ENCODE peak calls at places on chromosomes 2 and 18, in seven cellular contexts. N is Peyer's patch, C is psoas muscle, V is hepatocyte, R is fibroblast of pulmonary artery, P is pancreas, U is cardiac fibroblast. Q is an unnamed sample.

GRCh38 chr2:222844323-222844722 is 16.5 kb upstream of the ACSL3 start:
- DNase-seq in R (peak; percentile 92), N (no peak), C (no peak), U (peak; percentile 88), P (no peak), V (no peak), Q (peak; percentile 92)

GRCh38 chr18:48820483-48821250 is 130.1 kb downstream of the SMAD7 start:
- DNase-seq in C (no peak), V (no peak), N (peak; percentile 39), U (no peak), R (no peak), P (no peak), Q (no peak)

GRCh38 chr2:126860395-126860794 is 38.3 kb upstream of the TEX51 start:
- DNase-seq in P (no peak), V (no peak), N (no peak), R (no peak), U (no peak), C (no peak), Q (no peak)

GRCh38 chr18:46156124-46156745 is 52.0 kb downstream of the HAUS1 start:
- DNase-seq in P (no peak), R (no peak), U (no peak), V (no peak), C (no peak), N (no peak), Q (no peak)

GRCh38 chr2:111624401-111625156 is 259.4 kb downstream of the ANAPC1 start:
- DNase-seq in C (no peak), R (peak; percentile 95), N (no peak), P (no peak), U (peak; percentile 90), V (peak; percentile 53), Q (peak; percentile 99)

GRCh38 chr2:147345246-147345645 is 499.6 kb upstream of the ACVR2A start:
- DNase-seq in R (peak; percentile 40), U (peak; percentile 48), V (peak; percentile 11), C (no peak), N (no peak), P (no peak), Q (peak; percentile 30)

GRCh38 chr2:46276652-46277051 is 20.6 kb upstream of the EPAS1 start:
- DNase-seq in N (no peak), V (no peak), U (peak; percentile 57), C (no peak), R (peak; percentile 53), P (no peak), Q (peak; percentile 46)

GRCh38 chr2:100163605-100164004 is 21.2 kb upstream of the AFF3 start:
- DNase-seq in R (no peak), U (no peak), C (no peak), N (no peak), V (no peak), P (no peak), Q (no peak)

GRCh38 chr2:42238644-42239288 is 69.6 kb downstream of the EML4 start:
- DNase-seq in P (no peak), V (peak; percentile 35), N (peak; percentile 57), U (peak; percentile 28), R (peak; percentile 33), C (no peak), Q (peak; percentile 47)

GRCh38 chr2:159921752-159922404 is 123.9 kb upstream of the CD302 start:
- DNase-seq in U (peak; percentile 76), N (peak; percentile 89), R (peak; percentile 72), P (peak; percentile 72), V (peak; percentile 86), C (peak; percentile 54), Q (peak; percentile 50)

GRCh38 chr2:191010887-191011885 is 2.8 kb downstream of the STAT1 start:
- DNase-seq in N (no peak), C (no peak), P (no peak), V (no peak), R (no peak), U (no peak), Q (no peak)
- H3K4me3 ChIP-seq in N (peak overlapping the region; percentile 80), C (no peak overlapping the region), P (no peak overlapping the region), V (no peak overlapping the region), R (no peak overlapping the region), U (no peak overlapping the region), Q (no peak overlapping the region)

GRCh38 chr2:120735750-120736170 is at the start of gene GLI2:
- DNase-seq in N (peak; percentile 65), C (peak; percentile 74), V (peak; percentile 92), R (peak; percentile 92), U (peak; percentile 94), P (peak; percentile 59), Q (peak; percentile 89)
- TF ChIP-seq CTCF in N (no peak), C (peak; percentile 67), V (peak; percentile 84), R (peak; percentile 28), U (peak; percentile 33), P (peak; percentile 49), Q (peak; percentile 58)

DNA sequence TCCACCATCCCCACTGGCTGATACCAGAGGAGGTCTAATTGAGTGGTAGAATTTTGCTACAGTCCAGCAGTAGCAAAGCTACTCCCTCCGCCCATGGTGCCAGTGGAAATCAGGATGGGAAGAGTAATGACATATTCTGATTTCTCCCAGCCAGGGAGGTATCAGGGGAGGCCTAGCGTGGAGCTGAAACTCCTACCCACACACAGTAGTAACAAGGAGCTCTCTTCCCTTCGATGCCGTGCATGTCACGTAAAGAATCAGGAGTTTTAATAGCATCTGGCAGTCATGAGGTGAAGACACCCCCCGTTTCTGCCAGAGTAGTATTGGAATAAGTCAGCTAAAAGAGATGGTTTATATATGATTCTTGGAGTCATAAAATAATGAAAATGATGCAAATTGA is 786.8 kb upstream of the DDX18 start:
- DNase-seq in V (no peak), P (no peak), N (no peak), R (no peak), U (no peak), C (no peak), Q (no peak)
- H3K4me3 ChIP-seq in V (no peak overlapping the region), P (no peak overlapping the region), N (no peak overlapping the region), R (no peak overlapping the region), U (no peak overlapping the region), C (no peak overlapping the region), Q (no peak overlapping the region)

GRCh38 chr2:118221952-118222594 is 133.8 kb downstream of the INSIG2 start:
- DNase-seq in C (no peak), R (peak; percentile 83), P (no peak), N (no peak), V (peak; percentile 86), U (peak; percentile 78), Q (peak; percentile 68)
- TF ChIP-seq CTCF in C (peak; percentile 68), R (peak; percentile 82), P (peak; percentile 50), N (peak; percentile 22), V (peak; percentile 88), U (peak; percentile 70), Q (peak; percentile 75)

GRCh38 chr18:34159691-34160185 is 65.0 kb downstream of the NOL4 start:
- DNase-seq in P (peak; percentile 8), R (no peak), V (no peak), U (no peak), N (no peak), C (peak; percentile 3), Q (no peak)

GRCh38 chr18:34153711-34154110 is 71.0 kb downstream of the NOL4 start:
- DNase-seq in N (no peak), C (no peak), P (no peak), V (no peak), U (peak; percentile 39), R (peak; percentile 41), Q (peak; percentile 8)

DNA sequence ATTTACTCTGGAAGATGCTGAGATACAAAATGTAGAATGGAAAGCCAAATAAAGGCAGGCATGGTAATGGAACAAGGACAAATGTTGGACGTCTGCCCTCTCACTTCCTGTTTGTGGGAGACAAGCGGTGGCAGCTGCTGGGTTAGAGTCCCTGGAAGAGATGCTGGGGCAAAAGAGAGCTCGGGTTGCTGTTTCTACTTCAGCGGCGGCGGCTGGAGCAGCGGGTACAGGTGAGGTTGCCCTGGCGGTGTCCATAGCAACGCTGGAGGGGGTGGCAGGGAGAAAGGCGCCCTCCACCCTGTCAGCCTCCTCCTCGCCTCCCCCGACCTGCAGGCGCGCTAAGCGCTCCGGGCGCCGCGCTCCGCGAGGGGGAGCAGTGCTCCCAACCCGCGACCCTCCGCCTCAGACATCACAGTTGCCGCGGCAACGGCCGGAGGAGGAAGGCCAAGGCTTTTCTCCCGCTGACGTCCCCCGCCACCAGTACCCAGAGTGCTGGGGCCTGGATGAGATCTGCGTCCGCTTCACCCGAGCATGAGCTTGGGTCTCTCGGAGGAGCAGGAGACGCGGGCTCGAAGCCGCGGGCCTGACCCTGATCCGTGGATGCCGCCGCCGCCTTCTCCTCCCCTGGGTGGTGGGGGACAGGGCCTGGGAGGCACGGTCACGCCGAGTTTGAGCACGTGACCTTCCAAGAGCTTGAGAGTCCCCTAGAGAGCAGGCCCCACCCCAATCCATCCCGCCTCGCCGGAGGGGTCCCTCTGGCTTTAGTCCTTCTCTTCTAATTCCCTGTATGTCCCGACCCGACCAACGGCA is 65.6 kb downstream of the NOL4 start:
- DNase-seq in P (peak; percentile 14), N (peak; percentile 42), U (peak; percentile 16), R (peak; percentile 19), C (peak; percentile 10), V (peak; percentile 64), Q (no peak)
- H3K4me3 ChIP-seq in P (peak overlapping the region; percentile 25), N (peak overlapping the region; percentile 31), U (peak overlapping the region; percentile 33), R (peak overlapping the region; percentile 34), C (peak overlapping the region; percentile 51), V (peak overlapping the region; percentile 12), Q (peak overlapping the region; percentile 19)